ENCODE peak calls at places on chromosomes 11 and 22, in nine cellular contexts. One of them, this sample, is unnamed.

GRCh38 chr11:65437436-65438227 is 15.0 kb downstream of the NEAT1 start:
- DNase-seq in DND-41: no peak
- DNase-seq in fibroblast of mammary gland: peak; percentile 48
- DNase-seq in ovary: no peak
- DNase-seq in HCT116: no peak
- DNase-seq in WTC11: no peak
- DNase-seq in endothelial cell: no peak
- DNase-seq in Calu3: no peak
- DNase-seq in cardiac fibroblast: peak; percentile 49
- DNase-seq in this sample: no peak

GRCh38 chr11:86099727-86100320 is 30.9 kb upstream of the PICALM start:
- DNase-seq in endothelial cell: no peak
- DNase-seq in cardiac fibroblast: peak; percentile 91
- DNase-seq in fibroblast of mammary gland: peak; percentile 92
- DNase-seq in WTC11: no peak
- DNase-seq in Calu3: no peak
- DNase-seq in DND-41: no peak
- DNase-seq in HCT116: no peak
- DNase-seq in ovary: no peak
- DNase-seq in this sample: no peak

GRCh38 chr11:65444314-65445051 is 21.9 kb downstream of the NEAT1 start:
- DNase-seq in endothelial cell: no peak
- DNase-seq in HCT116: no peak
- DNase-seq in DND-41: no peak
- DNase-seq in WTC11: no peak
- DNase-seq in fibroblast of mammary gland: peak; percentile 37
- DNase-seq in cardiac fibroblast: peak; percentile 49
- DNase-seq in ovary: no peak
- DNase-seq in Calu3: no peak
- DNase-seq in this sample: no peak

GRCh38 chr11:17760102-17761029 is 25.8 kb downstream of the KCNC1 start:
- DNase-seq in WTC11: peak; percentile 87
- DNase-seq in DND-41: peak; percentile 36
- DNase-seq in fibroblast of mammary gland: peak; percentile 50
- DNase-seq in Calu3: peak; percentile 70
- DNase-seq in HCT116: peak; percentile 51
- DNase-seq in endothelial cell: peak; percentile 74
- DNase-seq in cardiac fibroblast: peak; percentile 53
- DNase-seq in ovary: no peak
- DNase-seq in this sample: peak; percentile 80

GRCh38 chr22:19088866-19089595 is 33.2 kb downstream of the DGCR2 start:
- DNase-seq in Calu3: no peak
- DNase-seq in HCT116: no peak
- DNase-seq in fibroblast of mammary gland: no peak
- DNase-seq in endothelial cell: no peak
- DNase-seq in ovary: no peak
- DNase-seq in WTC11: no peak
- DNase-seq in cardiac fibroblast: no peak
- DNase-seq in DND-41: no peak
- DNase-seq in this sample: no peak

GRCh38 chr22:39003165-39003638 is 10.9 kb upstream of the APOBEC3C start:
- DNase-seq in HCT116: peak; percentile 80
- DNase-seq in cardiac fibroblast: peak; percentile 90
- DNase-seq in fibroblast of mammary gland: peak; percentile 87
- DNase-seq in ovary: peak; percentile 75
- DNase-seq in endothelial cell: peak; percentile 76
- DNase-seq in Calu3: peak; percentile 85
- DNase-seq in DND-41: peak; percentile 76
- DNase-seq in WTC11: peak; percentile 79
- DNase-seq in this sample: peak; percentile 79

GRCh38 chr11:84390441-84391078 is 1104.4 kb upstream of the CCDC90B start:
- DNase-seq in Calu3: peak; percentile 23
- DNase-seq in ovary: no peak
- DNase-seq in cardiac fibroblast: peak; percentile 3
- DNase-seq in WTC11: peak; percentile 43
- DNase-seq in HCT116: no peak
- DNase-seq in endothelial cell: peak; percentile 9
- DNase-seq in DND-41: no peak
- DNase-seq in fibroblast of mammary gland: peak; percentile 9
- DNase-seq in this sample: no peak

GRCh38 chr11:84543367-84544159 is 1083.6 kb downstream of the DLG2 start:
- DNase-seq in DND-41: no peak
- DNase-seq in HCT116: no peak
- DNase-seq in ovary: no peak
- DNase-seq in WTC11: peak; percentile 80
- DNase-seq in Calu3: no peak
- DNase-seq in fibroblast of mammary gland: no peak
- DNase-seq in endothelial cell: no peak
- DNase-seq in cardiac fibroblast: no peak
- DNase-seq in this sample: no peak

GRCh38 chr11:64262271-64263002 is 11.1 kb downstream of the PLCB3 start:
- DNase-seq in WTC11: no peak
- DNase-seq in endothelial cell: no peak
- DNase-seq in ovary: no peak
- DNase-seq in fibroblast of mammary gland: no peak
- DNase-seq in Calu3: no peak
- DNase-seq in cardiac fibroblast: no peak
- DNase-seq in DND-41: no peak
- DNase-seq in HCT116: no peak
- DNase-seq in this sample: no peak

GRCh38 chr11:32231909-32232493 is 141.1 kb downstream of the RCN1 start:
- DNase-seq in ovary: no peak
- DNase-seq in HCT116: peak; percentile 36
- DNase-seq in endothelial cell: peak; percentile 62
- DNase-seq in DND-41: peak; percentile 47
- DNase-seq in fibroblast of mammary gland: peak; percentile 37
- DNase-seq in Calu3: peak; percentile 57
- DNase-seq in cardiac fibroblast: peak; percentile 50
- DNase-seq in WTC11: peak; percentile 64
- DNase-seq in this sample: peak; percentile 44

GRCh38 chr11:113382121-113382520 is 5.5 kb upstream of the ANKK1 start:
- DNase-seq in fibroblast of mammary gland: peak; percentile 12
- DNase-seq in ovary: no peak
- DNase-seq in WTC11: no peak
- DNase-seq in DND-41: no peak
- DNase-seq in endothelial cell: no peak
- DNase-seq in Calu3: no peak
- DNase-seq in cardiac fibroblast: no peak
- DNase-seq in HCT116: no peak
- DNase-seq in this sample: no peak

GRCh38 chr11:92225563-92226308 is 1.1 kb downstream of the FAT3 start:
- DNase-seq in endothelial cell: peak; percentile 42
- DNase-seq in fibroblast of mammary gland: no peak
- DNase-seq in DND-41: no peak
- DNase-seq in Calu3: peak; percentile 10
- DNase-seq in WTC11: peak; percentile 54
- DNase-seq in ovary: peak; percentile 19
- DNase-seq in cardiac fibroblast: peak; percentile 11
- DNase-seq in HCT116: no peak
- DNase-seq in this sample: peak; percentile 21

GRCh38 chr11:129639300-129639699 is 176.3 kb upstream of the TMEM45B start:
- DNase-seq in Calu3: peak; percentile 19
- DNase-seq in endothelial cell: no peak
- DNase-seq in cardiac fibroblast: peak; percentile 97
- DNase-seq in ovary: no peak
- DNase-seq in fibroblast of mammary gland: peak; percentile 99
- DNase-seq in HCT116: peak; percentile 96
- DNase-seq in DND-41: no peak
- DNase-seq in WTC11: no peak
- DNase-seq in this sample: no peak

GRCh38 chr11:61007971-61008896 is 36.8 kb downstream of the CD6 start:
- DNase-seq in ovary: peak; percentile 43
- DNase-seq in DND-41: no peak
- DNase-seq in Calu3: no peak
- DNase-seq in fibroblast of mammary gland: no peak
- DNase-seq in WTC11: peak; percentile 93
- DNase-seq in HCT116: no peak
- DNase-seq in cardiac fibroblast: no peak
- DNase-seq in endothelial cell: peak; percentile 30
- DNase-seq in this sample: peak; percentile 76

GRCh38 chr22:36505998-36506635 is 723 bp downstream of the FOXRED2 start:
- DNase-seq in ovary: peak; percentile 59
- DNase-seq in DND-41: peak; percentile 50
- DNase-seq in fibroblast of mammary gland: no peak
- DNase-seq in endothelial cell: no peak
- DNase-seq in cardiac fibroblast: no peak
- DNase-seq in WTC11: no peak
- DNase-seq in HCT116: no peak
- DNase-seq in Calu3: no peak
- DNase-seq in this sample: no peak

GRCh38 chr11:11898648-11899047 is 56.9 kb downstream of the USP47 start:
- DNase-seq in endothelial cell: no peak
- DNase-seq in fibroblast of mammary gland: no peak
- DNase-seq in cardiac fibroblast: no peak
- DNase-seq in WTC11: no peak
- DNase-seq in ovary: no peak
- DNase-seq in DND-41: no peak
- DNase-seq in Calu3: no peak
- DNase-seq in HCT116: no peak
- DNase-seq in this sample: no peak

GRCh38 chr22:17201285-17201945 is 17.8 kb downstream of the ADA2 start:
- DNase-seq in DND-41: no peak
- DNase-seq in HCT116: no peak
- DNase-seq in endothelial cell: no peak
- DNase-seq in WTC11: no peak
- DNase-seq in fibroblast of mammary gland: peak; percentile 53
- DNase-seq in ovary: no peak
- DNase-seq in Calu3: peak; percentile 32
- DNase-seq in cardiac fibroblast: peak; percentile 35
- DNase-seq in this sample: no peak

DNA sequence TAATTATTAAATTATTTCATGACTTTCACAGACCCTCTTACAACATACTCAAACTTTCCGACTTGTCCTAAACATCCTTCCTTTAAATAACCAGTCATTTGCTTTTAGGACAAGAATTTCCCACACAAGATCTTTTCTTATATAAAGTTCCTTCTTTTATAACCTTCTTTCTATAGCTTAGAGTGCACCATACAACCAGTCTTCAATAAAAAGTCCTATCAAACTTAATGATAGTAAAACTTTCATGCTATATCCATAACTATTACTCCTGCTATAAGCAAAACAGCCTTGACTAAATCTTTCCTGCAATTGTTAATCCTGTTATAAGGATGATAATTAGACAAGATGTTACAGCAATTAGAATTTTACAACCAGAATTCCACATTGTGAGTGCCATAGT is 47.4 kb downstream of the ZNF280B start:
- DNase-seq in HCT116: no peak
- DNase-seq in Calu3: no peak
- DNase-seq in endothelial cell: no peak
- DNase-seq in cardiac fibroblast: no peak
- DNase-seq in DND-41: no peak
- DNase-seq in fibroblast of mammary gland: no peak
- DNase-seq in ovary: no peak
- DNase-seq in WTC11: no peak
- DNase-seq in this sample: no peak
- TF ChIP-seq CTCF in HCT116: no peak
- TF ChIP-seq CTCF in Calu3: no peak
- TF ChIP-seq CTCF in endothelial cell: peak; percentile 5
- TF ChIP-seq CTCF in cardiac fibroblast: no peak
- TF ChIP-seq CTCF in DND-41: no peak
- TF ChIP-seq CTCF in fibroblast of mammary gland: no peak
- TF ChIP-seq CTCF in ovary: no peak
- TF ChIP-seq CTCF in WTC11: peak; percentile 3
- TF ChIP-seq CTCF in this sample: no peak

DNA sequence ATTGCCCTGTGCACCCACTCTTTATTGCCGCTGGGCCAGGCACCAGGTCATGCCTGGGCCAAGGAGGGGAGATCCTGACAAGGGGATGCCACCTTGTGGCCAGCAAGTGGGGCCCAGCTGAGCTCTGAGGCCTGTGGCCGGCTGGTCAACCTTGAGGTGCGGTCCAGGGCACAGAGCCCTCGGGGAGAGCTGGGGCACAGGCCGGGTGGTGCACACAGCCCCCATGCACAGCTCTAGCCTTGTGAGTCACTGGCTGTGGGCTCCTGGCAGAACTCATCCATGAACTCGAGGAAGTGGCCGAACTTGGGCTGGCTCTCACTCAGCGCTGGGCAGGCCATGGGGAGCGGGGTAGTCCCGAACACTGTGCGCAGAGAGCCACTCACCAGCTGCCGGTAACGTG is 94.3 kb downstream of the RNF169 start:
- DNase-seq in ovary: no peak
- DNase-seq in HCT116: no peak
- DNase-seq in cardiac fibroblast: no peak
- DNase-seq in WTC11: peak; percentile 26
- DNase-seq in DND-41: no peak
- DNase-seq in fibroblast of mammary gland: no peak
- DNase-seq in endothelial cell: no peak
- DNase-seq in Calu3: no peak
- DNase-seq in this sample: no peak
- TF ChIP-seq CTCF in ovary: no peak
- TF ChIP-seq CTCF in HCT116: no peak
- TF ChIP-seq CTCF in cardiac fibroblast: no peak
- TF ChIP-seq CTCF in WTC11: no peak
- TF ChIP-seq CTCF in DND-41: peak; percentile 10
- TF ChIP-seq CTCF in fibroblast of mammary gland: no peak
- TF ChIP-seq CTCF in endothelial cell: no peak
- TF ChIP-seq CTCF in Calu3: no peak
- TF ChIP-seq CTCF in this sample: peak; percentile 5

DNA sequence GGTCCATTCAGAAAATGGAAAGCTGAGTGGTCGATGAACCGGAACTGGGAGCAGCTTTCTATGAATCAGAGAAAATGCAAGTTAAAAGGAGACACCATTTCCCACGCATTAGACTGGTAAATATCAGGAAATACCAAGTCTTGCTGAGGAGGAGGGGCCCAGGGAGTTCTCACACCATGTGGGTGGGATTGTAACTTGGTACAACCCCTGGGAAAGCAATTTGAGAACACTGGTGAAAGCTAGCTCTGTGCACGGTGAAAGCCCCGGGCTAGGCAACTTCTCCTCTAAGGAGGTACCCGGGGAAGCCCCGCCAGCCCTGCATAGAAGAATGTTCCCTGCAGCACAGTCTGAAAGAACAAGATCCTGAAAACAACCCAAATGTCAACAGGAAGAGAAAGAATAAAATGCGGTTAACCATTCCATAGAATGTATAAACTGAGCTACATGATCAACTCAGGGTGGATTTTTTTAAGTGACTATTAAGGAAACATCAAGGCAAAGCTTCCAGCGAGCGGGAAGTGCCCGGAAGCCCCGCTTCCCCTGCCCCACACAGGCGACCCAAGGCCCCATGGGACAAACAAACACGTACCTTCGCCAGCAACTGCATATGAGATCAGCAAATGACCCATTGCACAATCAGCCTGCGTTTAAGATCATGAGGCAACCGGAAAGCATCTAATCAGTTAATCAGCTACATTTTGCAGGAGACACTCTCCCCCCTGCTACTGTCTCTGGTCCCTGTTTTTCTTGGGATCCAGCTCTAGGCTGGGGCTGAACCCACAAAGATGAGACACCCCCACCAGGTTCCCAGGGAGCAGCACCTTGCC is 11.3 kb downstream of the SHANK2 start:
- DNase-seq in Calu3: peak; percentile 71
- DNase-seq in ovary: no peak
- DNase-seq in fibroblast of mammary gland: peak; percentile 93
- DNase-seq in cardiac fibroblast: peak; percentile 82
- DNase-seq in WTC11: peak; percentile 48
- DNase-seq in endothelial cell: no peak
- DNase-seq in HCT116: no peak
- DNase-seq in DND-41: no peak
- DNase-seq in this sample: no peak
- TF ChIP-seq CTCF in Calu3: no peak
- TF ChIP-seq CTCF in ovary: no peak
- TF ChIP-seq CTCF in fibroblast of mammary gland: no peak
- TF ChIP-seq CTCF in cardiac fibroblast: no peak
- TF ChIP-seq CTCF in WTC11: no peak
- TF ChIP-seq CTCF in endothelial cell: no peak
- TF ChIP-seq CTCF in HCT116: no peak
- TF ChIP-seq CTCF in DND-41: no peak
- TF ChIP-seq CTCF in this sample: no peak

GRCh38 chr11:3058753-3059664 is 1.8 kb upstream of the CARS1 start:
- DNase-seq in ovary: no peak
- DNase-seq in DND-41: no peak
- DNase-seq in endothelial cell: no peak
- DNase-seq in WTC11: peak; percentile 59
- DNase-seq in fibroblast of mammary gland: peak; percentile 92
- DNase-seq in Calu3: peak; percentile 35
- DNase-seq in cardiac fibroblast: peak; percentile 93
- DNase-seq in HCT116: no peak
- DNase-seq in this sample: no peak
- TF ChIP-seq CTCF in ovary: no peak
- TF ChIP-seq CTCF in DND-41: no peak
- TF ChIP-seq CTCF in endothelial cell: no peak
- TF ChIP-seq CTCF in WTC11: no peak
- TF ChIP-seq CTCF in fibroblast of mammary gland: no peak
- TF ChIP-seq CTCF in Calu3: no peak
- TF ChIP-seq CTCF in cardiac fibroblast: peak; percentile 21
- TF ChIP-seq CTCF in HCT116: no peak
- TF ChIP-seq CTCF in this sample: no peak